ENCODE peak calls at places on chromosome 17, in four cellular contexts. Q is activated CD4-positive, alpha-beta T cell treated with anti-CD3 and anti-CD28 coated beads, Interleukin-2, amount 50 U/mL, for 4 hours; V is H7; U is IMR-90. W is an unnamed sample.

GRCh38 chr17:41267711-41268110 is 2.5 kb downstream of the KRTAP9-6 start:
- DNase-seq in U (no peak), V (no peak), Q (no peak), W (no peak)

GRCh38 chr17:79943354-79944241 is 92.1 kb downstream of the TBC1D16 start:
- DNase-seq in Q (no peak), U (no peak), V (peak), W (no peak)

GRCh38 chr17:58338907-58339774 is 10.5 kb upstream of the TSPOAP1 start:
- DNase-seq in V (peak), U (peak), Q (peak), W (peak)

GRCh38 chr17:146983-147761 is 9.8 kb downstream of the SCGB1C2 start:
- DNase-seq in Q (no peak), U (no peak), V (no peak), W (no peak)

GRCh38 chr17:29180051-29180787 is at the start of gene MYO18A:
- DNase-seq in Q (peak), U (peak), V (peak), W (peak)

GRCh38 chr17:76000016-76000754 is 470 bp upstream of the CDK3 start:
- DNase-seq in V (peak), Q (peak), U (peak), W (peak)

GRCh38 chr17:80676096-80676466 is 131.4 kb downstream of the RPTOR start:
- DNase-seq in U (no peak), V (no peak), Q (no peak), W (no peak)

GRCh38 chr17:82985973-82986372 is 93.4 kb upstream of the METRNL start:
- DNase-seq in V (peak), Q (peak), U (peak), W (peak)

GRCh38 chr17:57432507-57433277 is 176.4 kb downstream of the MSI2 start:
- DNase-seq in U (no peak), Q (no peak), V (peak), W (no peak)

GRCh38 chr17:16250635-16251034 is 33.6 kb downstream of the PIGL start:
- DNase-seq in U (peak), Q (no peak), V (no peak), W (no peak)

GRCh38 chr17:76082326-76083251 is 3.6 kb downstream of the ZACN start:
- DNase-seq in U (no peak), Q (no peak), V (peak), W (no peak)

GRCh38 chr17:40072481-40073346 is 9.9 kb downstream of the THRA start:
- DNase-seq in V (peak), U (no peak), Q (no peak), W (no peak)

GRCh38 chr17:34201225-34201624 is 53.9 kb upstream of the CCL2 start:
- DNase-seq in Q (no peak), V (no peak), U (peak), W (no peak)

GRCh38 chr17:17533901-17534441 is 37.8 kb upstream of the RASD1 start:
- DNase-seq in U (no peak), Q (no peak), V (no peak), W (no peak)

GRCh38 chr17:35447494-35447893 is 1.1 kb downstream of the SLFN13 start:
- DNase-seq in U (no peak), V (peak), Q (no peak), W (no peak)

GRCh38 chr17:48107137-48108055 is at the start of gene SNX11:
- DNase-seq in V (peak), Q (peak), U (peak), W (peak)

GRCh38 chr17:47816947-47817346 is 4.6 kb downstream of the OSBPL7 start:
- DNase-seq in V (no peak), U (no peak), Q (no peak), W (no peak)

GRCh38 chr17:75061055-75061438 is 14.0 kb downstream of the KCTD2 start:
- DNase-seq in U (no peak), Q (no peak), V (peak), W (no peak)

GRCh38 chr17:265726-266125 is 84.3 kb upstream of the DOC2B start:
- DNase-seq in V (no peak), U (no peak), Q (no peak), W (no peak)

GRCh38 chr17:17830269-17830567 is 6.6 kb downstream of the SREBF1 start:
- DNase-seq in V (no peak), Q (no peak), U (no peak), W (no peak)

GRCh38 chr17:17840751-17841591 is 4.2 kb upstream of the SREBF1 start:
- DNase-seq in Q (no peak), U (peak), V (peak), W (no peak)

GRCh38 chr17:74215332-74215727 is 2.0 kb downstream of the TTYH2 start:
- DNase-seq in U (no peak), V (no peak), Q (no peak), W (no peak)

GRCh38 chr17:67672592-67672991 is 45.1 kb upstream of the NOL11 start:
- DNase-seq in V (no peak), U (no peak), Q (no peak), W (no peak)

GRCh38 chr17:82648761-82649474 is 674 bp upstream of the WDR45B start:
- DNase-seq in Q (no peak), U (no peak), V (peak), W (no peak)

GRCh38 chr17:44889003-44889402 is 10.2 kb downstream of the EFTUD2 start:
- DNase-seq in U (no peak), V (no peak), Q (no peak), W (no peak)

GRCh38 chr17:75473246-75473645 is 16.8 kb downstream of the TMEM94 start:
- DNase-seq in Q (no peak), U (no peak), V (no peak), W (no peak)

GRCh38 chr17:56908061-56908542 is 5.7 kb downstream of the TRIM25 start:
- DNase-seq in U (no peak), V (no peak), Q (no peak), W (peak)

GRCh38 chr17:44005527-44005864 is 1.1 kb downstream of the NAGS start:
- DNase-seq in U (no peak), V (no peak), Q (no peak), W (no peak)

GRCh38 chr17:28526381-28526780 is 20.2 kb downstream of the FOXN1 start:
- DNase-seq in Q (no peak), U (no peak), V (no peak), W (no peak)

GRCh38 chr17:2405247-2405926 is 4.5 kb upstream of the MNT start:
- DNase-seq in V (no peak), U (peak), Q (no peak), W (no peak)

GRCh38 chr17:63692195-63692816 is 7.6 kb downstream of the LIMD2 start:
- DNase-seq in V (no peak), U (no peak), Q (no peak), W (no peak)

GRCh38 chr17:71460943-71461342 is 659.9 kb upstream of the SOX9 start:
- DNase-seq in Q (no peak), U (peak), V (no peak), W (no peak)

GRCh38 chr17:58276423-58276822 is 4.3 kb downstream of the MPO start:
- DNase-seq in Q (no peak), U (no peak), V (peak), W (no peak)

GRCh38 chr17:17752822-17753448 is 71.7 kb downstream of the RAI1 start:
- DNase-seq in U (no peak), Q (no peak), V (peak), W (no peak)

GRCh38 chr17:48052956-48053757 is 5.0 kb downstream of the NFE2L1 start:
- DNase-seq in Q (no peak), U (peak), V (no peak), W (no peak)

GRCh38 chr17:78129385-78130079 is 977 bp upstream of the TMC6 start:
- DNase-seq in U (no peak), V (peak), Q (no peak), W (no peak)

GRCh38 chr17:74442291-74442669 is 10.4 kb downstream of the GPRC5C start:
- DNase-seq in Q (no peak), V (no peak), U (no peak), W (no peak)

W was measured in stimulated activated CD8-positive, alpha-beta memory T cell treated with anti-CD3 and anti-CD28 coated beads, Interleukin-15, amount 100 ng/mL, for 48 hours.